ENCODE peak calls at places on chromosomes 5 and 9, in five cellular contexts. W is Caki2, S is KBM-7, A is hypothalamus, T is GM04504. K is an unnamed sample.
A peak's percentile ranks its signal among the peaks of the same experiment; 100 is the strongest.

GRCh38 chr9:13351768-13352386 is 72.4 kb upstream of the MPDZ start:
- DNase-seq in T (peak; percentile 18), A (no peak), W (peak; percentile 1), S (peak; percentile 3), K (peak; percentile 24)

GRCh38 chr5:32638309-32638708 is 53.0 kb downstream of the SUB1 start:
- DNase-seq in S (no peak), T (no peak), W (no peak), A (no peak), K (no peak)

GRCh38 chr5:167030500-167031120 is 1260.8 kb upstream of the WWC1 start:
- DNase-seq in T (no peak), W (peak; percentile 11), S (peak; percentile 5), A (no peak), K (no peak)

GRCh38 chr5:36739751-36740221 is 133.4 kb downstream of the SLC1A3 start:
- DNase-seq in A (no peak), T (peak; percentile 15), W (peak; percentile 59), S (peak; percentile 92), K (peak; percentile 61)

GRCh38 chr5:132813599-132814440 is 718 bp downstream of the SOWAHA start:
- DNase-seq in S (no peak), T (no peak), W (no peak), A (no peak), K (peak; percentile 12)

GRCh38 chr5:100311811-100312210 is 223.4 kb upstream of the FAM174A start:
- DNase-seq in A (no peak), W (peak; percentile 0), S (peak; percentile 16), T (no peak), K (no peak)

GRCh38 chr5:130652178-130652577 is 512.9 kb downstream of the HINT1 start:
- DNase-seq in W (peak; percentile 16), S (no peak), T (peak; percentile 27), A (no peak), K (no peak)

GRCh38 chr5:149636861-149637246 is 55.6 kb downstream of the ARHGEF37 start:
- DNase-seq in S (peak; percentile 77), A (peak; percentile 10), T (peak; percentile 50), W (peak; percentile 51), K (peak; percentile 68)

GRCh38 chr5:96344678-96345612 is 88.1 kb downstream of the PCSK1 start:
- DNase-seq in W (peak; percentile 28), S (peak; percentile 53), A (no peak), T (no peak), K (peak; percentile 64)

GRCh38 chr5:143977891-143978448 is 166.0 kb downstream of the HMHB1 start:
- DNase-seq in A (no peak), T (no peak), W (peak; percentile 25), S (no peak), K (peak; percentile 69)

GRCh38 chr5:8981496-8981895 is 564.4 kb downstream of the SEMA5A start:
- DNase-seq in T (no peak), W (peak; percentile 4), A (no peak), S (no peak), K (no peak)

GRCh38 chr5:89279458-89280036 is 396.6 kb upstream of the MEF2C start:
- DNase-seq in A (no peak), T (no peak), S (no peak), W (no peak), K (no peak)

GRCh38 chr9:77218612-77219011 is 41.3 kb downstream of the VPS13A start:
- DNase-seq in T (peak; percentile 41), A (no peak), W (no peak), S (no peak), K (no peak)

GRCh38 chr9:82108881-82109280 is 120.3 kb downstream of the SPATA31D1 start:
- DNase-seq in S (no peak), A (no peak), W (no peak), T (no peak), K (no peak)

GRCh38 chr5:171749365-171749764 is 36.3 kb upstream of the SMIM23 start:
- DNase-seq in W (no peak), S (no peak), T (no peak), A (no peak), K (no peak)

GRCh38 chr5:172450861-172451695 is 3.2 kb downstream of the SH3PXD2B start:
- DNase-seq in W (peak; percentile 49), A (no peak), T (no peak), S (peak; percentile 45), K (peak; percentile 29)

GRCh38 chr9:104779946-104780539 is 16.1 kb downstream of the NIPSNAP3B start:
- DNase-seq in A (no peak), T (no peak), W (no peak), S (peak; percentile 49), K (no peak)

GRCh38 chr5:10595678-10596309 is 31.9 kb downstream of the ANKRD33B start:
- DNase-seq in S (peak; percentile 53), W (peak; percentile 75), A (no peak), T (peak; percentile 80), K (peak; percentile 84)